ENCODE peak calls at places on chromosomes 2 and 18, in eight cellular contexts. N is HCT116, Z is HepG2, I is K562, F is SK-N-MC, J is endothelial cell of umbilical vein, S is GM12878, O is H1. Y is an unnamed sample.

GRCh38 chr18:12091742-12092141 is 1.9 kb upstream of the ANKRD62 start:
- DNase-seq in N (no peak), Z (no peak), I (no peak), F (no peak), J (no peak), S (no peak), O (no peak), Y (no peak)

GRCh38 chr2:3527886-3528785 is 8.8 kb upstream of the ADI1 start:
- DNase-seq in N (no peak), Z (no peak), I (no peak), F (no peak), J (no peak), S (no peak), O (peak), Y (peak)

GRCh38 chr2:205650931-205651330 is 31.4 kb upstream of the NRP2 start:
- DNase-seq in N (no peak), Z (no peak), I (no peak), F (no peak), J (no peak), S (no peak), O (no peak), Y (no peak)

GRCh38 chr2:192151848-192152247 is 42.9 kb downstream of the TMEFF2 start:
- DNase-seq in N (no peak), Z (no peak), I (no peak), F (no peak), J (no peak), S (no peak), O (no peak), Y (no peak)

GRCh38 chr2:36780231-36780808 is 83.8 kb downstream of the VIT start:
- DNase-seq in N (peak), Z (peak), I (peak), F (peak), J (peak), S (peak), O (no peak), Y (peak)

GRCh38 chr2:32738939-32739338 is 111.1 kb downstream of the TTC27 start:
- DNase-seq in N (no peak), Z (no peak), I (no peak), F (no peak), J (no peak), S (no peak), O (no peak), Y (no peak)

GRCh38 chr2:181072486-181072885 is 92.1 kb downstream of the UBE2E3 start:
- DNase-seq in N (no peak), Z (no peak), I (no peak), F (no peak), J (peak), S (no peak), O (no peak), Y (no peak)

GRCh38 chr2:213065583-213066444 is 85.6 kb downstream of the IKZF2 start:
- DNase-seq in N (no peak), Z (no peak), I (no peak), F (no peak), J (no peak), S (no peak), O (no peak), Y (peak)

GRCh38 chr2:150484006-150484405 is 3.5 kb downstream of the RND3 start:
- DNase-seq in N (no peak), Z (no peak), I (no peak), F (no peak), J (peak), S (no peak), O (no peak), Y (no peak)

GRCh38 chr2:222819722-222820333 is 41.0 kb upstream of the ACSL3 start:
- DNase-seq in N (no peak), Z (no peak), I (no peak), F (no peak), J (no peak), S (no peak), O (no peak), Y (no peak)

GRCh38 chr2:10267551-10268465 is 34.9 kb upstream of the HPCAL1 start:
- DNase-seq in N (no peak), Z (peak), I (no peak), F (no peak), J (no peak), S (no peak), O (no peak), Y (peak)

GRCh38 chr2:10271946-10272345 is 30.8 kb upstream of the HPCAL1 start:
- DNase-seq in N (no peak), Z (peak), I (no peak), F (no peak), J (no peak), S (no peak), O (no peak), Y (no peak)

GRCh38 chr2:10271509-10271908 is 31.2 kb upstream of the HPCAL1 start:
- DNase-seq in N (no peak), Z (no peak), I (no peak), F (no peak), J (no peak), S (no peak), O (no peak), Y (no peak)

GRCh38 chr2:10269291-10269690 is 33.4 kb upstream of the HPCAL1 start:
- DNase-seq in N (no peak), Z (no peak), I (no peak), F (no peak), J (no peak), S (no peak), O (no peak), Y (no peak)

DNA sequence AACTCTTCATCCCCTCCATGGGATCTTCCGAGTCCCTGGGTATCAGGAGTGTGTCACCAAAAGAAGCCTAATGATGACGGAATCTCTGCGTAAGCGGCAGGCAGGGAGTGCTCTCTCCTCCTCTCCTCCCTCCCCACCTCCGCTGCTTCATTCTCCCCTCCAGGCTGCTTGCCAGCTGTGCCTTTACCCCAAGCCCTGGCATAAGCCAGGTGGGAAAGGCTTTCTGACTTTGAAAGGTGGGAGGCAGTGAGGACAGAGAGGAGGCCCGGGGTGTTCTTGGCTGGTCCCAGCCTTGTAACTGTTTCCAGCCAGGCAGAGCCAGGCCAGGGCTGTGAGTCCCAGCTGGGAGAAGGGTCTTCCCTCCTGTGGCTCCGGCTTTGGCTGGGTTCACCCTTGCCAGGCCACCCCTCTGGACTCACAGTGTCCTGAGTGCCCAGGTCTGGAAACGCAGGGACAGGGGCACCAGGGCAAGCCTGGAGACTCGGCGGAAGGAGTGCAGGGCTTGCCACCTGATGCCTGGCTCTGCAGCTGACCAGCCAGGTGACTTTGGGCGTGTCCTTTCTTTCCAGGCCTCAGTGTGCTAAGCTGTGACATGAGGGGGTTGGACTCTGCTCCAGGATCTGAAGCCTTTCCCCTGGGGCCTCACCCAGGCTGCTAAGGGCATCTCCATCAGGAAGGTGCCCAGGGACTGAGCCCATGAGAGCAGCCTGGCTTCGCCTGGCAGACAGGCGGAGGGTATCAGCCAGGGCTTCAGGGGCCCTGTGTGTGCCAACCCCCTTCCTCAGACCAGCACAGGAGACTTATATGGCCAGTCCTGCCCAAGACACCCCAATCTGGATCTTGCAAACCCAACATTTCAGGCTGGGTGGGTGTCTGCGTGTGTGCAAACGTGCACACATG is 32.7 kb upstream of the HPCAL1 start:
- DNase-seq in N (no peak), Z (no peak), I (no peak), F (no peak), J (no peak), S (no peak), O (no peak), Y (no peak)
- TF ChIP-seq POLR2AphosphoS5 in N (no peak), Z (no peak), I (no peak), F (no peak), J (no peak), S (no peak), O (no peak), Y (no peak)

GRCh38 chr18:79393626-79394401 is 1.9 kb upstream of the NFATC1 start:
- DNase-seq in N (peak), Z (peak), I (peak), F (no peak), J (peak), S (no peak), O (peak), Y (peak)
- TF ChIP-seq EZH2 in N (no peak), Z (peak), I (no peak), F (no peak), J (no peak), S (no peak), O (peak), Y (peak)

DNA sequence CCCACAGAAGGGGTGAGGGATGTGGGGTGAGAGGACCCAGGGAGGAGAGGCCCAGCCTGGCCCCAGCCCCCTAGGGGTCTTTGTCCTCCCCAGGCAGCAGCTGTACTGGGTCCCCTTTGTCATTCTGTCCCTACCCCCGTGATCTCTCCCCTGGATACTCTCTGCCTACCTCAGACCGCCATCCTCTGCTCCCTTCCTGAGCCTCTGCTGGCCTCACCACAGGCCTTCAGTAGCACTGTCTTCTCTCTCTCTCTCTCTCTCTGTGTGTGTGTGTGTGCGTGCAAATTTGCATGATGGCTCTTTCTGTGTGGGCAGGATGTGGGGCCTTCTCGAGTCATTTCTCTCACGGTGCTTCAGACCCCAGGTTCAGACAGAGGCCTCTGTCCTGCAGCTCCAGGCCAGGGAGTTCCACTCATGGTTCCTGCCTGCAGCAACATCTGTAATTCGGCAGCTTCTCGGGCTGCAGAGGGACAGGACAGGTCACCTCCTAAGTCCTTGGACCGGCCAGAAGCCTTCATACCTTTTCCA is 1.4 kb downstream of the PSD4 start:
- DNase-seq in N (no peak), Z (no peak), I (no peak), F (no peak), J (no peak), S (peak), O (no peak), Y (no peak)
- TF ChIP-seq POLR2AphosphoS5 in N (no peak), Z (no peak), I (no peak), F (no peak), J (no peak), S (peak), O (no peak), Y (no peak)

GRCh38 chr2:161415041-161415440 is 1.1 kb upstream of the TBR1 start:
- DNase-seq in N (no peak), Z (no peak), I (no peak), F (no peak), J (no peak), S (no peak), O (no peak), Y (peak)
- TF ChIP-seq EZH2 in N (no peak), Z (peak), I (no peak), F (no peak), J (peak), S (peak), O (peak), Y (peak)

GRCh38 chr2:72917138-72917874 is at the start of gene EMX1:
- DNase-seq in N (peak), Z (peak), I (peak), F (no peak), J (no peak), S (no peak), O (peak), Y (peak)
- TF ChIP-seq POLR2AphosphoS5 in N (no peak), Z (no peak), I (no peak), F (no peak), J (no peak), S (peak), O (no peak), Y (no peak)

GRCh38 chr2:101151141-101151858 is at the start of gene TBC1D8:
- DNase-seq in N (peak), Z (peak), I (peak), F (no peak), J (peak), S (no peak), O (peak), Y (peak)

GRCh38 chr2:101151859-101152194 is 645 bp upstream of the TBC1D8 start:
- DNase-seq in N (no peak), Z (no peak), I (no peak), F (no peak), J (no peak), S (no peak), O (no peak), Y (no peak)

GRCh38 chr2:101148777-101149176 is 2.4 kb downstream of the TBC1D8 start:
- DNase-seq in N (no peak), Z (no peak), I (no peak), F (no peak), J (no peak), S (no peak), O (no peak), Y (no peak)

GRCh38 chr2:101149241-101150192 is 1.7 kb downstream of the TBC1D8 start:
- DNase-seq in N (no peak), Z (peak), I (no peak), F (no peak), J (peak), S (no peak), O (no peak), Y (peak)

DNA sequence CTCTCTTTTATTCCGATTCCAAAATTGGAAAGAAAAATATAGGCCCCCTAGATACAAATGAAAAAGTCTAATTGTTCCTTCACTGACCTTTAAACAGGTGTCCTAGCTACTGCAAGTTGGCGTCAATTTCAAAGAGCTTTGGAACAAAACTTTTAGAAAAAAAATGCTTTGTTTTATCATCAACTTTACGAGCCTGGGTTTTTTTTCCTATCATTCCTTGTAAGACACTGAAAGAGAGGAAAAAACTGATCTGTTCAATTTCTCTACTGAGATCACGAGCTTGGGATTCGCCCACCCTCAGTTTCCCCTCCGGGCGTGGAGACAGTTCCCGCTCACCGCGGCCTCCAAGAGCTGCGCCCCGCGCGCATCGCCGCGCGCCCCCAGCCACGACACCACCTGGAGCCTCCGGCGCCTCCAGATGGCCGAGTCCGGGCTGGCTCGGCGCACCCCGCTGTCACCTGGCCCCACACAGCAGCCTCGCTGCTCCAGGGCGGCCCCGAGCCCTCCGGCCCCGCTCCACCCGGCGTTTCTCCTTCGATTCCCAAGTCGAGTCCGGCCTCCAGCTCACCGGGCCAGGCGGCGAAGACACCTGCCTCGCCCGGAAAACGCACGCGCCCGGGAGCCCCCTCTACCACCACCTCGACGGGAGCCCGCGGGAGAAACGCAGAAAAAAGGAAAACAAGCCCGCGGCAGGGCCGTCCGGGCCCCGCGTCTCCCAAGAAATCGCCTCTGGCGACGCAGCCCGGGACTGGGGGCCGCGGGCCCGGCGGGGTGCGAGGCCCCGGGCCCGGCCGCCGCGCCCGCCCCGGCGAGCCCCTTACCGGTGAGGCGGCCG is 659 bp downstream of the TBC1D8 start:
- DNase-seq in N (no peak), Z (no peak), I (peak), F (no peak), J (peak), S (no peak), O (peak), Y (peak)
- TF ChIP-seq EZH2 in N (no peak), Z (no peak), I (no peak), F (no peak), J (no peak), S (no peak), O (no peak), Y (no peak)

GRCh38 chr2:218383892-218384519 is 1.9 kb downstream of the SLC11A1 start:
- DNase-seq in N (no peak), Z (no peak), I (no peak), F (no peak), J (no peak), S (no peak), O (no peak), Y (no peak)

GRCh38 chr2:218389333-218390150 is 7.5 kb downstream of the SLC11A1 start:
- DNase-seq in N (no peak), Z (peak), I (no peak), F (no peak), J (no peak), S (no peak), O (no peak), Y (no peak)

GRCh38 chr2:218386505-218387368 is 4.7 kb downstream of the SLC11A1 start:
- DNase-seq in N (no peak), Z (no peak), I (no peak), F (no peak), J (no peak), S (no peak), O (peak), Y (peak)

GRCh38 chr2:218384975-218385374 is 2.9 kb downstream of the SLC11A1 start:
- DNase-seq in N (no peak), Z (no peak), I (no peak), F (no peak), J (no peak), S (no peak), O (no peak), Y (no peak)

GRCh38 chr2:218387369-218388194 is 5.5 kb downstream of the SLC11A1 start:
- DNase-seq in N (no peak), Z (peak), I (no peak), F (no peak), J (peak), S (no peak), O (peak), Y (peak)
- TF ChIP-seq POLR2AphosphoS5 in N (no peak), Z (peak), I (no peak), F (no peak), J (peak), S (no peak), O (peak), Y (peak)

GRCh38 chr2:176122633-176123482 is at the start of gene HOXD9:
- DNase-seq in N (no peak), Z (no peak), I (no peak), F (no peak), J (peak), S (no peak), O (peak), Y (no peak)

GRCh38 chr2:176125215-176126054 is 2.9 kb downstream of the HOXD9 start:
- DNase-seq in N (no peak), Z (no peak), I (no peak), F (no peak), J (no peak), S (no peak), O (peak), Y (peak)

GRCh38 chr2:176123847-176124273 is 1.3 kb downstream of the HOXD9 start:
- DNase-seq in N (no peak), Z (no peak), I (no peak), F (no peak), J (no peak), S (no peak), O (peak), Y (no peak)

GRCh38 chr2:176123483-176123843 is 944 bp downstream of the HOXD9 start:
- DNase-seq in N (no peak), Z (no peak), I (no peak), F (no peak), J (no peak), S (no peak), O (no peak), Y (no peak)

GRCh38 chr2:176124358-176125214 is 2.1 kb downstream of the HOXD9 start:
- DNase-seq in N (no peak), Z (no peak), I (no peak), F (no peak), J (no peak), S (no peak), O (peak), Y (no peak)
- TF ChIP-seq EZH2 in N (no peak), Z (no peak), I (no peak), F (no peak), J (no peak), S (no peak), O (no peak), Y (no peak)

GRCh38 chr2:129180124-129180716 is 799.2 kb upstream of the RAB6C start:
- DNase-seq in N (no peak), Z (no peak), I (no peak), F (no peak), J (no peak), S (no peak), O (no peak), Y (no peak)

GRCh38 chr2:129181433-129181832 is 798.0 kb upstream of the RAB6C start:
- DNase-seq in N (no peak), Z (no peak), I (no peak), F (no peak), J (no peak), S (no peak), O (no peak), Y (no peak)

GRCh38 chr2:129179199-129179598 is 800.3 kb upstream of the RAB6C start:
- DNase-seq in N (no peak), Z (no peak), I (no peak), F (no peak), J (no peak), S (no peak), O (no peak), Y (no peak)

GRCh38 chr2:129176375-129176774 is 803.1 kb upstream of the RAB6C start:
- DNase-seq in N (no peak), Z (no peak), I (no peak), F (no peak), J (no peak), S (no peak), O (no peak), Y (no peak)

DNA sequence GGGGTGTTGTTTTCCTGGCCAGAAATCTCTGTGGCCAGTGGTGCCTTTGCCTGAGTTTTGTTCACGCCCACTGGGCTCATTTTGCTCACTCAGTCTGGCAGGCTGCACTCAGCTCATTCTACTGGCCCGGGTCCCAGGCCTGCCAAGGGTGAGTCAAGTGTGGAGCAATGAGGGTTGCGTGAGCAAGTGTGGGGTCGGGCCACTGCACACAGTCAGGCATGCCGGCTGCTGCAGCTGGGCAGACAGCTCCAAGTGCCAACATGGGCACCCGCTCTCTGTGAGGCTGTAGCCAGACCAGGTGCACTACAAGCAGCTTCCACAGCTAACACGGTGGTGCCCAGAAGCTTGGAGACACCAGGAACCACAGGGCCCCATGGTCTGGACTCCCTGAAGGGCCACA is 801.1 kb upstream of the RAB6C start:
- DNase-seq in N (no peak), Z (no peak), I (no peak), F (no peak), J (no peak), S (no peak), O (no peak), Y (no peak)
- TF ChIP-seq POLR2AphosphoS5 in N (no peak), Z (no peak), I (no peak), F (no peak), J (no peak), S (no peak), O (no peak), Y (no peak)